ENCODE peak calls at places on chromosomes 12 and 14, in nine cellular contexts. One of them, this sample, is unnamed.

GRCh38 chr14:103361868-103362267 is 23.3 kb upstream of the MARK3 start:
- DNase-seq in BE2C: no peak
- DNase-seq in lower leg skin: no peak
- DNase-seq in fibroblast of mammary gland: peak; percentile 98
- DNase-seq in heart right ventricle: no peak
- DNase-seq in bronchial epithelial cell: peak; percentile 99
- DNase-seq in WERI-Rb-1: no peak
- DNase-seq in AG09319: peak; percentile 87
- DNase-seq in nephron progenitor cell: no peak
- DNase-seq in this sample: peak; percentile 80

GRCh38 chr14:72686101-72686500 is 207.8 kb downstream of the DPF3 start:
- DNase-seq in bronchial epithelial cell: no peak
- DNase-seq in fibroblast of mammary gland: no peak
- DNase-seq in heart right ventricle: no peak
- DNase-seq in AG09319: no peak
- DNase-seq in nephron progenitor cell: no peak
- DNase-seq in lower leg skin: no peak
- DNase-seq in WERI-Rb-1: no peak
- DNase-seq in BE2C: no peak
- DNase-seq in this sample: no peak

GRCh38 chr12:92621312-92621711 is 81.5 kb upstream of the PLEKHG7 start:
- DNase-seq in heart right ventricle: no peak
- DNase-seq in BE2C: no peak
- DNase-seq in nephron progenitor cell: no peak
- DNase-seq in fibroblast of mammary gland: no peak
- DNase-seq in lower leg skin: no peak
- DNase-seq in WERI-Rb-1: no peak
- DNase-seq in bronchial epithelial cell: peak; percentile 57
- DNase-seq in AG09319: no peak
- DNase-seq in this sample: no peak

GRCh38 chr12:11868027-11868426 is 202.7 kb upstream of the BCL2L14 start:
- DNase-seq in heart right ventricle: no peak
- DNase-seq in WERI-Rb-1: no peak
- DNase-seq in bronchial epithelial cell: no peak
- DNase-seq in BE2C: no peak
- DNase-seq in nephron progenitor cell: no peak
- DNase-seq in fibroblast of mammary gland: no peak
- DNase-seq in AG09319: no peak
- DNase-seq in lower leg skin: no peak
- DNase-seq in this sample: no peak

GRCh38 chr14:44945264-44945663 is 16.5 kb downstream of the KLHL28 start:
- DNase-seq in AG09319: peak; percentile 88
- DNase-seq in fibroblast of mammary gland: peak; percentile 92
- DNase-seq in bronchial epithelial cell: no peak
- DNase-seq in nephron progenitor cell: no peak
- DNase-seq in heart right ventricle: no peak
- DNase-seq in BE2C: no peak
- DNase-seq in lower leg skin: no peak
- DNase-seq in WERI-Rb-1: no peak
- DNase-seq in this sample: no peak

GRCh38 chr12:109494348-109494881 is 17.0 kb downstream of the UBE3B start:
- DNase-seq in heart right ventricle: no peak
- DNase-seq in nephron progenitor cell: no peak
- DNase-seq in WERI-Rb-1: no peak
- DNase-seq in fibroblast of mammary gland: no peak
- DNase-seq in BE2C: no peak
- DNase-seq in lower leg skin: no peak
- DNase-seq in AG09319: no peak
- DNase-seq in bronchial epithelial cell: no peak
- DNase-seq in this sample: no peak

GRCh38 chr12:124441443-124442190 is 125.8 kb downstream of the NCOR2 start:
- DNase-seq in heart right ventricle: no peak
- DNase-seq in nephron progenitor cell: no peak
- DNase-seq in AG09319: peak; percentile 56
- DNase-seq in BE2C: no peak
- DNase-seq in WERI-Rb-1: no peak
- DNase-seq in lower leg skin: no peak
- DNase-seq in bronchial epithelial cell: peak; percentile 85
- DNase-seq in fibroblast of mammary gland: peak; percentile 88
- DNase-seq in this sample: no peak

GRCh38 chr12:34208331-34209258 is 186.3 kb downstream of the ALG10 start:
- DNase-seq in BE2C: no peak
- DNase-seq in AG09319: no peak
- DNase-seq in WERI-Rb-1: no peak
- DNase-seq in lower leg skin: no peak
- DNase-seq in bronchial epithelial cell: no peak
- DNase-seq in heart right ventricle: no peak
- DNase-seq in fibroblast of mammary gland: no peak
- DNase-seq in nephron progenitor cell: no peak
- DNase-seq in this sample: no peak

GRCh38 chr12:27343255-27344000 is 10.8 kb downstream of the BMAL2 start:
- DNase-seq in fibroblast of mammary gland: peak; percentile 89
- DNase-seq in lower leg skin: no peak
- DNase-seq in nephron progenitor cell: no peak
- DNase-seq in bronchial epithelial cell: peak; percentile 99
- DNase-seq in AG09319: peak; percentile 71
- DNase-seq in heart right ventricle: no peak
- DNase-seq in BE2C: no peak
- DNase-seq in WERI-Rb-1: no peak
- DNase-seq in this sample: peak; percentile 94

GRCh38 chr12:75196865-75197264 is 12.8 kb downstream of the KCNC2 start:
- DNase-seq in AG09319: no peak
- DNase-seq in heart right ventricle: no peak
- DNase-seq in fibroblast of mammary gland: peak; percentile 12
- DNase-seq in lower leg skin: no peak
- DNase-seq in nephron progenitor cell: no peak
- DNase-seq in bronchial epithelial cell: peak; percentile 96
- DNase-seq in BE2C: no peak
- DNase-seq in WERI-Rb-1: no peak
- DNase-seq in this sample: peak; percentile 79

GRCh38 chr14:67514650-67515385 is 18.3 kb upstream of the PLEKHH1 start:
- DNase-seq in AG09319: no peak
- DNase-seq in bronchial epithelial cell: no peak
- DNase-seq in nephron progenitor cell: peak; percentile 55
- DNase-seq in BE2C: peak; percentile 20
- DNase-seq in WERI-Rb-1: peak; percentile 18
- DNase-seq in lower leg skin: peak; percentile 87
- DNase-seq in heart right ventricle: peak; percentile 33
- DNase-seq in fibroblast of mammary gland: peak; percentile 31
- DNase-seq in this sample: no peak

GRCh38 chr12:66920205-66920604 is 241.3 kb upstream of the GRIP1 start:
- DNase-seq in nephron progenitor cell: no peak
- DNase-seq in fibroblast of mammary gland: no peak
- DNase-seq in heart right ventricle: no peak
- DNase-seq in AG09319: no peak
- DNase-seq in BE2C: no peak
- DNase-seq in lower leg skin: no peak
- DNase-seq in WERI-Rb-1: no peak
- DNase-seq in bronchial epithelial cell: no peak
- DNase-seq in this sample: no peak
- TF ChIP-seq CTCF in nephron progenitor cell: no peak
- TF ChIP-seq CTCF in fibroblast of mammary gland: no peak
- TF ChIP-seq CTCF in heart right ventricle: no peak
- TF ChIP-seq CTCF in AG09319: no peak
- TF ChIP-seq CTCF in BE2C: no peak
- TF ChIP-seq CTCF in lower leg skin: no peak
- TF ChIP-seq CTCF in WERI-Rb-1: no peak
- TF ChIP-seq CTCF in bronchial epithelial cell: no peak
- TF ChIP-seq CTCF in this sample: no peak

GRCh38 chr12:100646896-100647295 is 73.4 kb downstream of the GAS2L3 start:
- DNase-seq in AG09319: no peak
- DNase-seq in fibroblast of mammary gland: no peak
- DNase-seq in BE2C: no peak
- DNase-seq in bronchial epithelial cell: no peak
- DNase-seq in lower leg skin: no peak
- DNase-seq in nephron progenitor cell: no peak
- DNase-seq in heart right ventricle: no peak
- DNase-seq in WERI-Rb-1: no peak
- DNase-seq in this sample: no peak

GRCh38 chr12:100652488-100652887 is 79.0 kb downstream of the GAS2L3 start:
- DNase-seq in heart right ventricle: no peak
- DNase-seq in lower leg skin: no peak
- DNase-seq in nephron progenitor cell: no peak
- DNase-seq in BE2C: no peak
- DNase-seq in WERI-Rb-1: no peak
- DNase-seq in AG09319: no peak
- DNase-seq in fibroblast of mammary gland: no peak
- DNase-seq in bronchial epithelial cell: no peak
- DNase-seq in this sample: no peak

GRCh38 chr12:100651694-100652093 is 78.2 kb downstream of the GAS2L3 start:
- DNase-seq in AG09319: no peak
- DNase-seq in nephron progenitor cell: no peak
- DNase-seq in lower leg skin: no peak
- DNase-seq in BE2C: no peak
- DNase-seq in fibroblast of mammary gland: no peak
- DNase-seq in WERI-Rb-1: no peak
- DNase-seq in bronchial epithelial cell: no peak
- DNase-seq in heart right ventricle: no peak
- DNase-seq in this sample: no peak

GRCh38 chr12:100656141-100656540 is 82.7 kb downstream of the GAS2L3 start:
- DNase-seq in lower leg skin: no peak
- DNase-seq in WERI-Rb-1: no peak
- DNase-seq in BE2C: no peak
- DNase-seq in AG09319: no peak
- DNase-seq in bronchial epithelial cell: no peak
- DNase-seq in fibroblast of mammary gland: no peak
- DNase-seq in heart right ventricle: no peak
- DNase-seq in nephron progenitor cell: no peak
- DNase-seq in this sample: no peak

DNA sequence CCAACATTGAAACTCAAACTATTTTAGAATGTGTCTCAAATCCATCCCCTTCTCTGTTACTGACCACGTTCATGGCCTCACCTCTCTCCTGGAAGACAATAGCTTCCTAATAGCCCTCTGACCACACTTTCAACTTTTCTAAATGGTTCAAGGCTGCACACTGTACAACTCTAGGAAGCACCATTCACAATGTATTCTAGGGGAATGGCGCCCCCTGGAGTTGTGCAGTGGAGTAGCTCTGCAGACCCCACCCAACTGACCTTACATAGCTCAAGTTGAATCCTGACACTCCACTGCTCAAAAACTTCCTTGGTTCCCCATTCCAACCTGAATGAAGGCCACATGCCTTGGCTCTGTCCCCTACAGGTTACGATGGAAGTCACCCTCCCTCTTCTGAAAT is 77.6 kb downstream of the GAS2L3 start:
- DNase-seq in AG09319: no peak
- DNase-seq in WERI-Rb-1: no peak
- DNase-seq in fibroblast of mammary gland: no peak
- DNase-seq in bronchial epithelial cell: no peak
- DNase-seq in lower leg skin: no peak
- DNase-seq in BE2C: no peak
- DNase-seq in heart right ventricle: no peak
- DNase-seq in nephron progenitor cell: no peak
- DNase-seq in this sample: no peak
- TF ChIP-seq CTCF in AG09319: peak; percentile 7
- TF ChIP-seq CTCF in WERI-Rb-1: peak; percentile 31
- TF ChIP-seq CTCF in fibroblast of mammary gland: peak; percentile 22
- TF ChIP-seq CTCF in bronchial epithelial cell: peak; percentile 15
- TF ChIP-seq CTCF in lower leg skin: no peak
- TF ChIP-seq CTCF in BE2C: peak; percentile 39
- TF ChIP-seq CTCF in heart right ventricle: peak; percentile 12
- TF ChIP-seq CTCF in nephron progenitor cell: peak; percentile 12
- TF ChIP-seq CTCF in this sample: peak; percentile 59

GRCh38 chr12:106080111-106080732 is 58.5 kb downstream of the NUAK1 start:
- DNase-seq in lower leg skin: no peak
- DNase-seq in heart right ventricle: no peak
- DNase-seq in fibroblast of mammary gland: peak; percentile 43
- DNase-seq in nephron progenitor cell: no peak
- DNase-seq in WERI-Rb-1: no peak
- DNase-seq in BE2C: no peak
- DNase-seq in AG09319: no peak
- DNase-seq in bronchial epithelial cell: no peak
- DNase-seq in this sample: no peak

GRCh38 chr12:106080786-106081185 is 58.0 kb downstream of the NUAK1 start:
- DNase-seq in BE2C: no peak
- DNase-seq in bronchial epithelial cell: no peak
- DNase-seq in WERI-Rb-1: no peak
- DNase-seq in AG09319: no peak
- DNase-seq in lower leg skin: no peak
- DNase-seq in heart right ventricle: no peak
- DNase-seq in fibroblast of mammary gland: no peak
- DNase-seq in nephron progenitor cell: no peak
- DNase-seq in this sample: no peak

GRCh38 chr12:106082216-106083175 is 56.3 kb downstream of the NUAK1 start:
- DNase-seq in AG09319: no peak
- DNase-seq in bronchial epithelial cell: no peak
- DNase-seq in fibroblast of mammary gland: no peak
- DNase-seq in BE2C: no peak
- DNase-seq in lower leg skin: no peak
- DNase-seq in heart right ventricle: no peak
- DNase-seq in nephron progenitor cell: no peak
- DNase-seq in WERI-Rb-1: no peak
- DNase-seq in this sample: no peak

GRCh38 chr12:106079148-106079738 is 59.5 kb downstream of the NUAK1 start:
- DNase-seq in heart right ventricle: no peak
- DNase-seq in nephron progenitor cell: no peak
- DNase-seq in WERI-Rb-1: no peak
- DNase-seq in lower leg skin: no peak
- DNase-seq in bronchial epithelial cell: no peak
- DNase-seq in fibroblast of mammary gland: no peak
- DNase-seq in BE2C: no peak
- DNase-seq in AG09319: no peak
- DNase-seq in this sample: no peak

DNA sequence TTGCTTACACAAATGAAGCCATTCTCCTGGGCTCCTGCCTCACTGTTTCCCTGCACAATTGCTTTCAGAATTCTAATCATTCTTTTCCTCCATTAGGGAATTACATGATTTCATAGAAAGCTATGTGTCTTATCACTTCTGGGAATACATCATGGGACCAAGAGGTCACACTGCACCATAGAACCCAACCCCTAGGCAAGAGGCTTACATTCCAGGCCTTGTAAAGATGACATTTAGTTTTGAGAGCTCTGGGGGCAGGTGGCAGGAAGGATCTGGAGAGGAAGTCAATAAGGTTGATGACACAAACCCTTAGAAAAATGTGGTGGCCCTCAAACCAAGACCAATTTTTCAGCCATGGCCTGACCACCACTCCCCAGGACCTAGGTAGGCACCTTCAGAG is 57.1 kb downstream of the NUAK1 start:
- DNase-seq in nephron progenitor cell: no peak
- DNase-seq in BE2C: no peak
- DNase-seq in AG09319: no peak
- DNase-seq in WERI-Rb-1: no peak
- DNase-seq in fibroblast of mammary gland: no peak
- DNase-seq in heart right ventricle: no peak
- DNase-seq in lower leg skin: peak; percentile 10
- DNase-seq in bronchial epithelial cell: no peak
- DNase-seq in this sample: no peak
- TF ChIP-seq CTCF in nephron progenitor cell: no peak
- TF ChIP-seq CTCF in BE2C: no peak
- TF ChIP-seq CTCF in AG09319: no peak
- TF ChIP-seq CTCF in WERI-Rb-1: no peak
- TF ChIP-seq CTCF in fibroblast of mammary gland: no peak
- TF ChIP-seq CTCF in heart right ventricle: no peak
- TF ChIP-seq CTCF in lower leg skin: no peak
- TF ChIP-seq CTCF in bronchial epithelial cell: no peak
- TF ChIP-seq CTCF in this sample: no peak

DNA sequence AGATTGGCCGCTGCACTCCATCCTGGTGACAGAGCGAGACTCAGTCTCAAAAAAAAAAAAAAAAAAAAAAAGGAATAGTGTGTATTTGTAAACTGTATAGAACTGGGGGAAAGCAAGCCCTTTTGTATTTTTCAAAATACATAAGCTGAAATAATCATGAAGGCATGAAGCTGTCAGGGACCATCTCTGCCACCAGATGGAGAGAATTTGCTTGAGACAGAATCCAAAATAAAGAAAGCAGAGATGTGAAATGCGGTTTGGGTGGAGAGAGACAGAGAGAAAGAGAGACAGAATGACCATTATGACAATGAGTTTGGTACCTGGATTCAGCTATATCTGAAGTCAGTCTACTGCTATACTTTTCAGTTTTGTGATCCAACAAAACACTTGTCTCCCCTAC is 155.7 kb upstream of the LRIG3 start:
- DNase-seq in heart right ventricle: no peak
- DNase-seq in WERI-Rb-1: no peak
- DNase-seq in bronchial epithelial cell: no peak
- DNase-seq in lower leg skin: no peak
- DNase-seq in AG09319: no peak
- DNase-seq in BE2C: no peak
- DNase-seq in nephron progenitor cell: no peak
- DNase-seq in fibroblast of mammary gland: no peak
- DNase-seq in this sample: no peak
- TF ChIP-seq CTCF in heart right ventricle: no peak
- TF ChIP-seq CTCF in WERI-Rb-1: no peak
- TF ChIP-seq CTCF in bronchial epithelial cell: no peak
- TF ChIP-seq CTCF in lower leg skin: no peak
- TF ChIP-seq CTCF in AG09319: no peak
- TF ChIP-seq CTCF in BE2C: no peak
- TF ChIP-seq CTCF in nephron progenitor cell: no peak
- TF ChIP-seq CTCF in fibroblast of mammary gland: peak; percentile 4
- TF ChIP-seq CTCF in this sample: peak; percentile 7